ENCODE peak calls at places on chromosomes 1 and 21, in nine cellular contexts. S, I, K, X, T, N, U, Z and P are unnamed samples.

GRCh38 chr1:76238094-76238551 is 163.6 kb downstream of the ST6GALNAC3 start:
- DNase-seq in S (no peak), K (no peak), I (no peak), N (no peak), Z (no peak), U (no peak), T (peak; percentile 56), X (no peak), P (no peak)

GRCh38 chr1:6603424-6603850 is 768 bp upstream of the KLHL21 start:
- DNase-seq in S (no peak), I (no peak), N (peak; percentile 54), U (no peak), X (no peak), Z (peak; percentile 65), K (no peak), T (peak; percentile 77), P (no peak)

GRCh38 chr1:208200116-208200515 is 44.1 kb downstream of the PLXNA2 start:
- DNase-seq in N (no peak), S (no peak), K (no peak), I (no peak), X (no peak), Z (no peak), U (no peak), T (no peak), P (no peak)

GRCh38 chr1:5141750-5142149 is 487.3 kb downstream of the AJAP1 start:
- DNase-seq in I (no peak), Z (no peak), K (no peak), X (no peak), U (no peak), N (no peak), T (no peak), S (no peak), P (no peak)

GRCh38 chr1:41516168-41516961 is 31.9 kb upstream of the EDN2 start:
- DNase-seq in N (peak; percentile 66), K (peak; percentile 77), I (no peak), U (peak; percentile 53), X (peak; percentile 97), Z (peak; percentile 92), T (peak; percentile 56), S (peak; percentile 98), P (peak; percentile 71)

GRCh38 chr1:205435904-205436573 is 14.2 kb upstream of the LEMD1 start:
- DNase-seq in X (no peak), T (no peak), I (no peak), Z (peak; percentile 50), N (no peak), S (no peak), U (no peak), K (peak; percentile 48), P (no peak)

GRCh38 chr1:20031161-20031560 is 38.8 kb upstream of the PLA2G5 start:
- DNase-seq in I (no peak), U (no peak), K (no peak), X (no peak), S (no peak), N (no peak), Z (no peak), T (no peak), P (no peak)

GRCh38 chr1:56644064-56644940 is 812 bp upstream of the PRKAA2 start:
- DNase-seq in I (no peak), U (no peak), Z (no peak), N (no peak), X (no peak), T (no peak), K (no peak), S (peak; percentile 30), P (no peak)

GRCh38 chr1:154353460-154353904 is 28.2 kb downstream of the ATP8B2 start:
- DNase-seq in K (no peak), Z (no peak), I (no peak), S (no peak), N (peak; percentile 46), X (no peak), T (peak; percentile 17), U (no peak), P (peak; percentile 28)

GRCh38 chr1:42466030-42466429 is 2.9 kb downstream of the CCDC30 start:
- DNase-seq in U (no peak), N (no peak), S (no peak), Z (no peak), K (no peak), I (no peak), T (no peak), X (no peak), P (no peak)

GRCh38 chr21:45818276-45818903 is 163.2 kb upstream of the COL6A1 start:
- DNase-seq in K (no peak), X (no peak), S (no peak), I (no peak), U (no peak), Z (no peak), N (no peak), T (peak; percentile 77), P (peak; percentile 66)

GRCh38 chr1:212903664-212904063 is 45.6 kb downstream of the FLVCR1 start:
- DNase-seq in Z (no peak), X (no peak), N (no peak), U (no peak), I (no peak), S (no peak), T (no peak), K (no peak), P (no peak)

GRCh38 chr1:27569506-27570382 is 34.2 kb downstream of the AHDC1 start:
- DNase-seq in I (no peak), T (no peak), X (no peak), U (no peak), N (no peak), K (no peak), S (no peak), Z (no peak), P (no peak)

GRCh38 chr1:86487805-86488141 is 19.0 kb downstream of the CLCA1 start:
- DNase-seq in X (no peak), Z (no peak), I (no peak), T (no peak), U (no peak), N (no peak), K (no peak), S (no peak), P (no peak)

GRCh38 chr1:201346337-201346939 is 31.0 kb downstream of the TNNT2 start:
- DNase-seq in I (peak; percentile 54), Z (no peak), N (peak; percentile 11), S (peak; percentile 69), U (no peak), K (peak; percentile 18), T (peak; percentile 27), X (no peak), P (peak; percentile 70)

GRCh38 chr1:160423966-160424365 is 23.6 kb downstream of the VANGL2 start:
- DNase-seq in U (no peak), K (no peak), I (no peak), N (no peak), T (no peak), X (no peak), Z (no peak), S (no peak), P (no peak)

GRCh38 chr1:246427611-246428010 is 79.5 kb downstream of the SMYD3 start:
- DNase-seq in Z (no peak), X (no peak), K (no peak), I (no peak), S (no peak), N (no peak), U (no peak), T (no peak), P (peak; percentile 71)

GRCh38 chr21:41755258-41755933 is 11.5 kb downstream of the RIPK4 start:
- DNase-seq in S (no peak), U (no peak), K (no peak), T (no peak), Z (no peak), N (no peak), I (no peak), X (no peak), P (no peak)

GRCh38 chr1:244005455-244005854 is 45.6 kb upstream of the ZBTB18 start:
- DNase-seq in N (no peak), K (no peak), U (no peak), X (no peak), Z (no peak), T (no peak), I (no peak), S (no peak), P (no peak)

GRCh38 chr1:151837841-151838490 is 1.7 kb downstream of the C2CD4D start:
- DNase-seq in N (no peak), I (no peak), S (peak; percentile 59), X (peak; percentile 53), T (no peak), U (no peak), K (no peak), Z (no peak), P (no peak)

GRCh38 chr1:153100241-153100640 is 5.9 kb upstream of the SPRR2E start:
- DNase-seq in X (no peak), I (no peak), S (no peak), N (no peak), K (no peak), U (no peak), Z (no peak), T (peak; percentile 66), P (peak; percentile 98)

GRCh38 chr1:37120279-37120678 is 86.0 kb upstream of the GRIK3 start:
- DNase-seq in Z (no peak), X (no peak), T (no peak), I (no peak), K (no peak), U (no peak), S (no peak), N (no peak), P (no peak)

GRCh38 chr1:23283660-23284602 is 60.2 kb downstream of the HNRNPR start:
- DNase-seq in K (no peak), N (no peak), Z (no peak), T (peak; percentile 57), S (no peak), I (no peak), X (no peak), U (no peak), P (no peak)

GRCh38 chr21:44713846-44714245 is 2.5 kb upstream of the TSPEAR start:
- DNase-seq in N (no peak), T (no peak), K (no peak), I (no peak), X (no peak), Z (no peak), S (no peak), U (no peak), P (no peak)

GRCh38 chr1:227273557-227273956 is 44.7 kb downstream of the CDC42BPA start:
- DNase-seq in N (peak; percentile 42), T (no peak), X (no peak), I (peak; percentile 33), Z (no peak), K (no peak), U (no peak), S (peak; percentile 56), P (peak; percentile 45)

GRCh38 chr21:34270406-34270805 is 93.4 kb upstream of the KCNE2 start:
- DNase-seq in N (no peak), K (no peak), X (no peak), Z (no peak), U (no peak), I (no peak), S (no peak), T (no peak), P (no peak)

GRCh38 chr21:46253610-46254124 is 25.1 kb upstream of the LSS start:
- DNase-seq in T (no peak), Z (no peak), S (no peak), K (no peak), U (peak; percentile 30), I (no peak), N (peak; percentile 65), X (no peak), P (no peak)

GRCh38 chr1:67534627-67535065 is 104.4 kb upstream of the SERBP1 start:
- DNase-seq in T (peak; percentile 56), X (no peak), Z (no peak), S (no peak), N (no peak), I (no peak), U (no peak), K (no peak), P (no peak)

GRCh38 chr21:33949516-33950424 is 34.2 kb upstream of the ATP5PO start:
- DNase-seq in X (no peak), S (no peak), I (no peak), Z (no peak), N (peak; percentile 79), U (peak; percentile 49), T (no peak), K (no peak), P (no peak)

GRCh38 chr1:84298688-84299535 is 2.6 kb upstream of the SAMD13 start:
- DNase-seq in U (peak; percentile 4), S (peak; percentile 70), I (no peak), T (no peak), Z (peak; percentile 27), K (no peak), N (peak; percentile 28), X (peak; percentile 45), P (peak; percentile 13)